ENCODE peak calls at places on chromosomes 13 and 19, in six cellular contexts. I, B, D, G, T and J are unnamed samples.
A peak's percentile ranks its signal among the peaks of the same experiment; 100 is the strongest.

GRCh38 chr13:94239135-94239534 is 240.3 kb downstream of the DCT start:
- DNase-seq in D (peak; percentile 70), T (peak; percentile 82), G (no peak), B (peak; percentile 26), I (peak; percentile 52), J (no peak)

GRCh38 chr19:34766386-34766785 is 6.6 kb downstream of the ZNF599 start:
- DNase-seq in I (no peak), T (no peak), D (peak; percentile 36), G (no peak), B (no peak), J (no peak)

GRCh38 chr13:87444135-87444534 is 227.0 kb upstream of the SLITRK5 start:
- DNase-seq in G (peak; percentile 15), I (no peak), D (no peak), T (no peak), B (no peak), J (no peak)

GRCh38 chr19:43976732-43977131 is 7.3 kb upstream of the ZNF155 start:
- DNase-seq in I (no peak), B (no peak), T (no peak), D (no peak), G (no peak), J (no peak)

GRCh38 chr19:7988307-7988706 is 17.1 kb downstream of the ELAVL1 start:
- DNase-seq in B (no peak), I (no peak), G (no peak), T (peak; percentile 60), D (peak; percentile 37), J (no peak)

GRCh38 chr19:46141421-46141820 is 6.6 kb upstream of the IGFL2 start:
- DNase-seq in D (no peak), I (no peak), T (no peak), B (no peak), G (no peak), J (no peak)

GRCh38 chr13:82259284-82259683 is 1623.0 kb downstream of the SLITRK1 start:
- DNase-seq in B (no peak), G (no peak), I (no peak), D (no peak), T (no peak), J (no peak)

GRCh38 chr19:46404884-46405658 is 8.3 kb downstream of the CCDC8 start:
- DNase-seq in D (peak; percentile 43), T (no peak), I (no peak), G (no peak), B (peak; percentile 58), J (peak; percentile 54)

GRCh38 chr19:23823952-23824389 is 65.3 kb upstream of the ZNF681 start:
- DNase-seq in D (peak; percentile 19), B (peak; percentile 3), I (peak; percentile 25), T (peak; percentile 3), G (no peak), J (no peak)

GRCh38 chr19:36436531-36436930 is 18.1 kb upstream of the ZFP82 start:
- DNase-seq in G (no peak), D (peak; percentile 8), I (peak; percentile 57), B (no peak), T (peak; percentile 15), J (no peak)

GRCh38 chr13:44918323-44919102 is 70.8 kb downstream of the NUFIP1 start:
- DNase-seq in T (peak; percentile 91), G (peak; percentile 82), D (peak; percentile 98), B (peak; percentile 97), I (peak; percentile 92), J (peak; percentile 97)

GRCh38 chr13:23488442-23488841 is 54.9 kb upstream of the SACS start:
- DNase-seq in G (peak; percentile 72), T (peak; percentile 84), B (peak; percentile 79), I (no peak), D (peak; percentile 75), J (no peak)

GRCh38 chr13:112510002-112510780 is 77.8 kb downstream of the TUBGCP3 start:
- DNase-seq in B (peak; percentile 76), D (peak; percentile 46), I (peak; percentile 87), T (peak; percentile 53), G (peak; percentile 40), J (no peak)

GRCh38 chr13:31009166-31009565 is 76.7 kb downstream of the TEX26 start:
- DNase-seq in D (no peak), B (no peak), G (no peak), T (no peak), I (no peak), J (no peak)

GRCh38 chr19:58563034-58563573 is 4.7 kb upstream of the UBE2M start:
- DNase-seq in D (no peak), I (no peak), T (no peak), G (no peak), B (no peak), J (peak; percentile 81)

GRCh38 chr13:81318231-81319019 is 977.5 kb upstream of the SPRY2 start:
- DNase-seq in G (no peak), B (no peak), I (no peak), T (no peak), D (no peak), J (no peak)

GRCh38 chr13:40789275-40790231 is at the start of gene SLC25A15:
- DNase-seq in B (peak; percentile 79), I (peak; percentile 85), T (peak; percentile 50), G (peak; percentile 68), D (peak; percentile 86), J (peak; percentile 94)

GRCh38 chr13:49649244-49649962 is 21.1 kb downstream of the ARL11 start:
- DNase-seq in G (no peak), I (peak; percentile 65), B (peak; percentile 71), D (peak; percentile 39), T (peak; percentile 40), J (no peak)

GRCh38 chr19:46955114-46955812 is 64.4 kb upstream of the NPAS1 start:
- DNase-seq in I (peak; percentile 11), B (no peak), T (no peak), G (no peak), D (peak; percentile 53), J (peak; percentile 41)

GRCh38 chr19:51458051-51458645 is at the start of gene SIGLEC8:
- DNase-seq in B (no peak), I (no peak), T (no peak), G (no peak), D (no peak), J (no peak)

GRCh38 chr13:35356572-35356971 is 119.9 kb downstream of the MAB21L1 start:
- DNase-seq in G (no peak), I (no peak), D (no peak), T (no peak), B (no peak), J (no peak)

GRCh38 chr13:27822873-27823311 is 30.6 kb downstream of the GSX1 start:
- DNase-seq in G (no peak), I (no peak), D (no peak), T (no peak), B (peak; percentile 27), J (no peak)

GRCh38 chr19:31002852-31003251 is 346.4 kb downstream of the TSHZ3 start:
- DNase-seq in T (no peak), G (no peak), D (no peak), I (no peak), B (peak; percentile 4), J (no peak)